ENCODE peak calls at places on chromosomes 4 and X, in nine cellular contexts. S, K, U, V, T, Z, R, J and G are unnamed samples.
A peak's percentile ranks its signal among the peaks of the same experiment; 100 is the strongest.

GRCh38 chr4:176321589-176321988 is 1.8 kb downstream of the SPCS3 start:
- DNase-seq in S (no peak), V (no peak), J (no peak), U (no peak), Z (no peak), K (no peak), T (no peak), R (no peak), G (no peak)

GRCh38 chr4:166318810-166319525 is 445.9 kb downstream of the TLL1 start:
- DNase-seq in J (no peak), Z (no peak), T (no peak), K (peak; percentile 51), U (peak; percentile 0), R (no peak), V (no peak), S (no peak), G (no peak)

GRCh38 chr4:109967798-109968520 is 55.3 kb downstream of the EGF start:
- DNase-seq in J (no peak), R (no peak), V (no peak), S (no peak), T (no peak), U (peak; percentile 67), K (no peak), Z (no peak), G (no peak)

GRCh38 chr4:184653650-184654049 is 4.1 kb downstream of the PRIMPOL start:
- DNase-seq in K (no peak), T (no peak), J (no peak), U (peak; percentile 70), R (no peak), S (no peak), Z (no peak), V (no peak), G (no peak)

GRCh38 chr4:99655315-99656081 is 2.1 kb downstream of the C4orf54 start:
- DNase-seq in V (no peak), K (no peak), T (peak; percentile 53), S (no peak), U (peak; percentile 47), R (peak; percentile 56), Z (peak; percentile 85), J (peak; percentile 83), G (no peak)

GRCh38 chr4:159206427-159206871 is 103.6 kb downstream of the RAPGEF2 start:
- DNase-seq in S (no peak), K (no peak), J (no peak), R (no peak), U (peak; percentile 76), Z (no peak), T (no peak), V (no peak), G (no peak)

GRCh38 chr4:80419946-80420345 is 84.4 kb downstream of the CFAP299 start:
- DNase-seq in J (no peak), K (no peak), V (no peak), S (no peak), T (no peak), Z (no peak), U (no peak), R (no peak), G (no peak)

GRCh38 chr4:158775091-158775651 is 6.3 kb downstream of the FNIP2 start:
- DNase-seq in S (no peak), R (no peak), U (peak; percentile 68), K (peak; percentile 20), T (no peak), Z (no peak), V (no peak), J (no peak), G (no peak)

GRCh38 chrX:68490644-68491043 is 8.2 kb upstream of the YIPF6 start:
- DNase-seq in V (no peak), R (no peak), K (peak; percentile 74), S (peak; percentile 58), Z (no peak), J (no peak), T (no peak), U (peak; percentile 14), G (no peak)

GRCh38 chrX:49754238-49754857 is 58.6 kb upstream of the PAGE1 start:
- DNase-seq in J (peak; percentile 64), T (peak; percentile 7), R (peak; percentile 46), K (peak; percentile 53), U (peak; percentile 28), V (peak; percentile 42), S (peak; percentile 24), Z (peak; percentile 42), G (no peak)

GRCh38 chr4:26779224-26779623 is 81.4 kb upstream of the STIM2 start:
- DNase-seq in R (no peak), U (no peak), T (no peak), K (no peak), S (no peak), V (no peak), Z (no peak), J (no peak), G (no peak)

GRCh38 chrX:147376601-147377387 is 534.9 kb upstream of the FMR1 start:
- DNase-seq in Z (peak; percentile 15), R (no peak), J (no peak), V (no peak), T (no peak), K (no peak), S (no peak), U (no peak), G (no peak)

GRCh38 chr4:80017125-80017854 is 55.7 kb downstream of the ANTXR2 start:
- DNase-seq in V (no peak), J (no peak), K (no peak), R (no peak), U (peak; percentile 96), T (no peak), Z (no peak), S (no peak), G (no peak)

GRCh38 chrX:124555036-124555595 is 208.8 kb downstream of the SH2D1A start:
- DNase-seq in Z (no peak), R (no peak), V (no peak), J (no peak), K (no peak), T (no peak), S (no peak), U (peak; percentile 68), G (no peak)

GRCh38 chr4:74266081-74266480 is 42.2 kb upstream of the EPGN start:
- DNase-seq in J (no peak), U (peak; percentile 18), S (no peak), R (no peak), K (no peak), V (no peak), T (no peak), Z (no peak), G (no peak)

GRCh38 chr4:8675383-8675782 is 82.8 kb downstream of the CPZ start:
- DNase-seq in V (no peak), S (peak; percentile 9), J (peak; percentile 55), Z (no peak), R (no peak), T (no peak), U (peak; percentile 2), K (peak; percentile 10), G (no peak)

GRCh38 chrX:46382595-46382994 is 162.6 kb downstream of the ZNF674 start:
- DNase-seq in U (no peak), K (no peak), V (no peak), T (no peak), S (no peak), J (no peak), R (no peak), Z (no peak), G (no peak)

GRCh38 chrX:46381630-46382029 is 163.6 kb downstream of the ZNF674 start:
- DNase-seq in U (peak; percentile 17), T (no peak), Z (no peak), S (peak; percentile 6), K (peak; percentile 48), V (no peak), R (no peak), J (no peak), G (no peak)

GRCh38 chrX:46383006-46383405 is 162.2 kb downstream of the ZNF674 start:
- DNase-seq in T (no peak), K (no peak), U (no peak), J (no peak), R (no peak), V (no peak), Z (no peak), S (no peak), G (no peak)

DNA sequence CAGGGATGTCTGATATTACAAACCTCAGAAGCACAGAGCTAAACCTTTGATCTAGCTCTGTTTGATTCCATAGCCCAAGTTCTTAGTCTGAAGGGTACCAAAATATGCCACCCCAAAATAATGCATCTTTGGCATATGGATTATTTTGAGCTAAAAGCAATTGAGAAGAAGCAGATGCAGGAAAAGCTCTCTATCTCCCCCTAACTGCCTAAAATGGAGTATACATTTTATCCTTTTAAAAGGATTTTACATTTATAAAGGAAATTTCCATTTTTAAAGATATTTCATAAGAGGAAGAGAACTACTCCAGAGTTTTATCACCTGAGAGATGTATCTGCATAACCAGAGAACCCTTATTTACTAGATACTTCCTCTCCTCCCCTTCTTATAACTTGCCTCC is 158.7 kb downstream of the ZNF674 start:
- DNase-seq in J (no peak), S (no peak), V (no peak), K (no peak), U (no peak), Z (no peak), T (no peak), R (no peak), G (no peak)
- H3K9me3 ChIP-seq in J (no peaks in the 10 kb centered on the region), S (peaks cover 4% of the 10 kb centered on the region), V (no peaks in the 10 kb centered on the region), K (peaks cover 5% of the 10 kb centered on the region), U (peaks cover 3% of the 10 kb centered on the region), Z (no peaks in the 10 kb centered on the region), T (no peaks in the 10 kb centered on the region), R (no peaks in the 10 kb centered on the region), G (no peaks in the 10 kb centered on the region)

GRCh38 chr4:93867416-93868001 is 39.0 kb downstream of the ATOH1 start:
- DNase-seq in R (no peak), K (no peak), S (no peak), T (no peak), J (no peak), U (no peak), V (no peak), Z (no peak), G (no peak)

GRCh38 chr4:93865650-93866049 is 37.1 kb downstream of the ATOH1 start:
- DNase-seq in T (no peak), J (no peak), S (no peak), V (no peak), K (no peak), U (no peak), R (no peak), Z (no peak), G (no peak)

GRCh38 chr4:93876739-93877138 is 48.2 kb downstream of the ATOH1 start:
- DNase-seq in T (no peak), K (no peak), R (no peak), V (no peak), U (no peak), Z (no peak), S (no peak), J (no peak), G (no peak)

GRCh38 chr4:93870876-93871458 is 42.4 kb downstream of the ATOH1 start:
- DNase-seq in J (no peak), S (no peak), T (no peak), R (no peak), Z (no peak), K (no peak), V (no peak), U (no peak), G (no peak)
- TF ChIP-seq POLR2A in J (no peak), S (no peak), T (no peak), R (no peak), Z (no peak), K (no peak), V (no peak), U (no peak), G (no peak)

GRCh38 chr4:148757171-148757570 is 315.0 kb upstream of the NR3C2 start:
- DNase-seq in U (peak; percentile 66), S (no peak), V (no peak), Z (no peak), K (no peak), T (no peak), R (no peak), J (no peak), G (no peak)
- H3K9me3 ChIP-seq in U (peaks cover 3% of the 10 kb centered on the region), S (peaks cover 83% of the 10 kb centered on the region), V (no peaks in the 10 kb centered on the region), Z (no peaks in the 10 kb centered on the region), K (no peaks in the 10 kb centered on the region), T (peaks cover 6% of the 10 kb centered on the region), R (peaks cover 19% of the 10 kb centered on the region), J (peaks cover 4% of the 10 kb centered on the region), G (peaks cover 3% of the 10 kb centered on the region)

GRCh38 chr4:77193511-77194236 is 36.7 kb downstream of the CCNG2 start:
- DNase-seq in K (no peak), U (no peak), S (no peak), T (peak; percentile 45), R (peak; percentile 62), J (peak; percentile 66), Z (no peak), V (no peak), G (peak; percentile 21)
- TF ChIP-seq POLR2A in K (no peak), U (no peak), S (no peak), T (no peak), R (no peak), J (no peak), Z (no peak), V (no peak), G (no peak)